ENCODE peak calls at places on chromosomes 6 and 20, in six cellular contexts. One of them, this sample, is unnamed.

GRCh38 chr6:215335-216034 is 76.8 kb upstream of the DUSP22 start:
- DNase-seq in mesenchymal stem cell: no peak
- DNase-seq in cardiac muscle cell: no peak
- DNase-seq in astrocyte of the spinal cord: peak
- DNase-seq in GM23248: peak
- DNase-seq in aorta: no peak
- DNase-seq in this sample: no peak

GRCh38 chr6:87333591-87334181 is 4.6 kb upstream of the GJB7 start:
- DNase-seq in mesenchymal stem cell: peak
- DNase-seq in cardiac muscle cell: no peak
- DNase-seq in astrocyte of the spinal cord: no peak
- DNase-seq in GM23248: peak
- DNase-seq in aorta: no peak
- DNase-seq in this sample: peak

GRCh38 chr20:9332783-9333482 is 181.5 kb upstream of the LAMP5 start:
- DNase-seq in mesenchymal stem cell: no peak
- DNase-seq in cardiac muscle cell: no peak
- DNase-seq in astrocyte of the spinal cord: no peak
- DNase-seq in GM23248: no peak
- DNase-seq in aorta: no peak
- DNase-seq in this sample: no peak

GRCh38 chr6:156390621-156391378 is 386.4 kb upstream of the ARID1B start:
- DNase-seq in mesenchymal stem cell: no peak
- DNase-seq in cardiac muscle cell: no peak
- DNase-seq in astrocyte of the spinal cord: no peak
- DNase-seq in GM23248: no peak
- DNase-seq in aorta: no peak
- DNase-seq in this sample: no peak

GRCh38 chr6:30684386-30685156 is 1.9 kb downstream of the PPP1R18 start:
- DNase-seq in mesenchymal stem cell: peak
- DNase-seq in cardiac muscle cell: no peak
- DNase-seq in astrocyte of the spinal cord: peak
- DNase-seq in GM23248: peak
- DNase-seq in aorta: peak
- DNase-seq in this sample: peak

GRCh38 chr20:51396365-51396909 is 146.1 kb downstream of the NFATC2 start:
- DNase-seq in mesenchymal stem cell: no peak
- DNase-seq in cardiac muscle cell: no peak
- DNase-seq in astrocyte of the spinal cord: no peak
- DNase-seq in GM23248: no peak
- DNase-seq in aorta: no peak
- DNase-seq in this sample: no peak

GRCh38 chr6:44431118-44431725 is 43.7 kb downstream of the CDC5L start:
- DNase-seq in mesenchymal stem cell: peak
- DNase-seq in cardiac muscle cell: peak
- DNase-seq in astrocyte of the spinal cord: peak
- DNase-seq in GM23248: peak
- DNase-seq in aorta: no peak
- DNase-seq in this sample: peak

GRCh38 chr6:67501738-67502137 is 1133.3 kb upstream of the ADGRB3 start:
- DNase-seq in mesenchymal stem cell: peak
- DNase-seq in cardiac muscle cell: no peak
- DNase-seq in astrocyte of the spinal cord: no peak
- DNase-seq in GM23248: no peak
- DNase-seq in aorta: no peak
- DNase-seq in this sample: no peak

GRCh38 chr6:70310063-70310694 is 7.3 kb upstream of the COL9A1 start:
- DNase-seq in mesenchymal stem cell: peak
- DNase-seq in cardiac muscle cell: peak
- DNase-seq in astrocyte of the spinal cord: peak
- DNase-seq in GM23248: peak
- DNase-seq in aorta: no peak
- DNase-seq in this sample: no peak

GRCh38 chr6:45493761-45494160 is 116.0 kb upstream of the SUPT3H start:
- DNase-seq in mesenchymal stem cell: peak
- DNase-seq in cardiac muscle cell: no peak
- DNase-seq in astrocyte of the spinal cord: no peak
- DNase-seq in GM23248: no peak
- DNase-seq in aorta: no peak
- DNase-seq in this sample: no peak

GRCh38 chr6:57207141-57207540 is 15.0 kb downstream of the RAB23 start:
- DNase-seq in mesenchymal stem cell: peak
- DNase-seq in cardiac muscle cell: no peak
- DNase-seq in astrocyte of the spinal cord: peak
- DNase-seq in GM23248: peak
- DNase-seq in aorta: no peak
- DNase-seq in this sample: no peak

GRCh38 chr6:108757357-108757756 is 90.9 kb upstream of the ARMC2 start:
- DNase-seq in mesenchymal stem cell: no peak
- DNase-seq in cardiac muscle cell: no peak
- DNase-seq in astrocyte of the spinal cord: no peak
- DNase-seq in GM23248: no peak
- DNase-seq in aorta: no peak
- DNase-seq in this sample: no peak

GRCh38 chr20:12110711-12111110 is 193.0 kb downstream of the BTBD3 start:
- DNase-seq in mesenchymal stem cell: no peak
- DNase-seq in cardiac muscle cell: no peak
- DNase-seq in astrocyte of the spinal cord: peak
- DNase-seq in GM23248: no peak
- DNase-seq in aorta: no peak
- DNase-seq in this sample: no peak

GRCh38 chr20:7851031-7851490 is 89.2 kb downstream of the HAO1 start:
- DNase-seq in mesenchymal stem cell: no peak
- DNase-seq in cardiac muscle cell: no peak
- DNase-seq in astrocyte of the spinal cord: no peak
- DNase-seq in GM23248: peak
- DNase-seq in aorta: no peak
- DNase-seq in this sample: no peak

GRCh38 chr20:15890358-15890982 is 682.8 kb downstream of the KIF16B start:
- DNase-seq in mesenchymal stem cell: no peak
- DNase-seq in cardiac muscle cell: no peak
- DNase-seq in astrocyte of the spinal cord: no peak
- DNase-seq in GM23248: no peak
- DNase-seq in aorta: no peak
- DNase-seq in this sample: no peak

GRCh38 chr6:79426625-79427278 is 110.5 kb downstream of the LCA5 start:
- DNase-seq in mesenchymal stem cell: no peak
- DNase-seq in cardiac muscle cell: no peak
- DNase-seq in astrocyte of the spinal cord: no peak
- DNase-seq in GM23248: no peak
- DNase-seq in aorta: no peak
- DNase-seq in this sample: no peak

GRCh38 chr20:49343246-49343645 is 65.4 kb upstream of the ZNFX1 start:
- DNase-seq in mesenchymal stem cell: no peak
- DNase-seq in cardiac muscle cell: no peak
- DNase-seq in astrocyte of the spinal cord: no peak
- DNase-seq in GM23248: no peak
- DNase-seq in aorta: no peak
- DNase-seq in this sample: no peak

GRCh38 chr6:22958677-22959076 is 389.3 kb downstream of the HDGFL1 start:
- DNase-seq in mesenchymal stem cell: no peak
- DNase-seq in cardiac muscle cell: no peak
- DNase-seq in astrocyte of the spinal cord: no peak
- DNase-seq in GM23248: no peak
- DNase-seq in aorta: no peak
- DNase-seq in this sample: no peak

DNA sequence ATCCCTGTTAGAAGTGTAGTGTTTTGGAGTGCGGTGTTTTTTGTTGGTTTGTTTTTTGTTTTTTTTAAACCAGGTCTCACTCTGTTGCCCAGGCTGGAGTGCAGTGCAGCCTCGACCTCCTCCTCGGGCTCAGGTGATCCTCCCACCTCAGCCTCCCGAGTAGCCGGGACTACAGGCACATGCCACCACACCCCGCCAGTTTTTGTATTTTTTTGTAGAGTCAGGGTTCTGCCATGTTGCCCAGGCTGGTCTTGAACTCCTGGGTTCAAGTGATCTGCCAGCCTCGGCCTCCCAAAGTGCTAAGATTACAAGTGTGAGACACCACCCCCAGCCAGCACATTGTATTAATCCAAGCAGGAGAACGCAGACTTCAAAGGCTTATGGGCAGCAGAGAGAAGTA is 1.3 kb upstream of the TOP1 start:
- DNase-seq in mesenchymal stem cell: no peak
- DNase-seq in cardiac muscle cell: no peak
- DNase-seq in astrocyte of the spinal cord: no peak
- DNase-seq in GM23248: no peak
- DNase-seq in aorta: no peak
- DNase-seq in this sample: no peak
- H3K4me3 ChIP-seq in mesenchymal stem cell: no peak
- H3K4me3 ChIP-seq in cardiac muscle cell: no peak
- H3K4me3 ChIP-seq in astrocyte of the spinal cord: no peak
- H3K4me3 ChIP-seq in GM23248: no peak
- H3K4me3 ChIP-seq in aorta: no peak
- H3K4me3 ChIP-seq in this sample: no peak

GRCh38 chr6:41408576-41408975 is 73.2 kb downstream of the NCR2 start:
- DNase-seq in mesenchymal stem cell: no peak
- DNase-seq in cardiac muscle cell: peak
- DNase-seq in astrocyte of the spinal cord: no peak
- DNase-seq in GM23248: no peak
- DNase-seq in aorta: no peak
- DNase-seq in this sample: no peak
- H3K4me3 ChIP-seq in mesenchymal stem cell: no peak
- H3K4me3 ChIP-seq in cardiac muscle cell: no peak
- H3K4me3 ChIP-seq in astrocyte of the spinal cord: no peak
- H3K4me3 ChIP-seq in GM23248: no peak
- H3K4me3 ChIP-seq in aorta: no peak
- H3K4me3 ChIP-seq in this sample: no peak

DNA sequence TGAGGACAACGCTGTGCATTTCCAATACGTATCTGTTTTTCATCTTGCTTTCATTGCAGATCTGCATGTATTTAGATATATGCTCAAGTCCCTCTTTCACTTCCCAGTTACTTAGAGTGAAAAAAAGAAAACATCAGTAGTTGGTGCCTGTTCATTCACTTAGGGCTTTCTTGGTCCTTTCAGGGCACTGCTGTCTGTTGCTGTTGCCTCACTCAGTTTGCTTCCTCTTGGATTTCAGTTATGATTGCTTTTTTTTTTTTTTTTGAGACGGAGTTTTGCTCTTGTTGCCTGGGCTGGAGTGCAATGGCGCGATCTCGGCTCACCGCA is 19.3 kb downstream of the CARMIL1 start:
- DNase-seq in mesenchymal stem cell: no peak
- DNase-seq in cardiac muscle cell: no peak
- DNase-seq in astrocyte of the spinal cord: no peak
- DNase-seq in GM23248: no peak
- DNase-seq in aorta: no peak
- DNase-seq in this sample: no peak
- H3K4me3 ChIP-seq in mesenchymal stem cell: no peak
- H3K4me3 ChIP-seq in cardiac muscle cell: no peak
- H3K4me3 ChIP-seq in astrocyte of the spinal cord: no peak
- H3K4me3 ChIP-seq in GM23248: no peak
- H3K4me3 ChIP-seq in aorta: peak
- H3K4me3 ChIP-seq in this sample: no peak

GRCh38 chr6:117920493-117920845 is 13.4 kb downstream of the SLC35F1 start:
- DNase-seq in mesenchymal stem cell: no peak
- DNase-seq in cardiac muscle cell: no peak
- DNase-seq in astrocyte of the spinal cord: no peak
- DNase-seq in GM23248: no peak
- DNase-seq in aorta: no peak
- DNase-seq in this sample: no peak
- H3K4me3 ChIP-seq in mesenchymal stem cell: no peak
- H3K4me3 ChIP-seq in cardiac muscle cell: peak
- H3K4me3 ChIP-seq in astrocyte of the spinal cord: no peak
- H3K4me3 ChIP-seq in GM23248: no peak
- H3K4me3 ChIP-seq in aorta: no peak
- H3K4me3 ChIP-seq in this sample: peak

This sample was measured in heart right ventricle.